ENCODE peak calls at places on chromosomes 3 and 15, in eight cellular contexts. L is WERI-Rb-1, M is left ventricle myocardium inferior, N is H1, C is body of pancreas, J is adrenal gland, G is neuronal stem cell, V is mammary epithelial cell. E is an unnamed sample.

GRCh38 chr15:92906563-92907081 is 6.5 kb downstream of the CHD2 start:
- DNase-seq in J (no peak), M (no peak), C (peak; percentile 51), V (peak; percentile 97), G (no peak), N (no peak), L (no peak), E (no peak)

GRCh38 chr3:21718161-21718765 is 32.7 kb downstream of the ZNF385D start:
- DNase-seq in C (no peak), N (no peak), G (no peak), J (no peak), M (no peak), V (peak; percentile 95), L (no peak), E (no peak)

GRCh38 chr3:187000711-187001151 is 70.4 kb downstream of the ST6GAL1 start:
- DNase-seq in V (no peak), M (no peak), J (no peak), G (no peak), C (no peak), L (no peak), N (no peak), E (no peak)

GRCh38 chr3:64594129-64594528 is 93.7 kb downstream of the ADAMTS9 start:
- DNase-seq in N (no peak), V (no peak), J (no peak), L (no peak), G (no peak), C (no peak), M (peak; percentile 56), E (no peak)

GRCh38 chr3:89171681-89172080 is 64.3 kb downstream of the EPHA3 start:
- DNase-seq in G (no peak), J (no peak), C (no peak), L (no peak), M (no peak), N (no peak), V (peak; percentile 2), E (no peak)

GRCh38 chr3:123090700-123091585 is 24.1 kb downstream of the PDIA5 start:
- DNase-seq in M (no peak), G (peak; percentile 39), C (no peak), N (no peak), L (peak; percentile 39), J (no peak), V (peak; percentile 26), E (no peak)

GRCh38 chr3:12904951-12905315 is 63.6 kb upstream of the RPL32 start:
- DNase-seq in G (no peak), C (no peak), L (no peak), V (no peak), N (no peak), J (no peak), M (no peak), E (no peak)

GRCh38 chr3:182241777-182242556 is 530.2 kb downstream of the SOX2 start:
- DNase-seq in G (peak; percentile 67), M (peak; percentile 48), N (no peak), C (peak; percentile 21), V (no peak), J (peak; percentile 62), L (no peak), E (no peak)

GRCh38 chr15:52005748-52006701 is 13.0 kb upstream of the MAPK6 start:
- DNase-seq in J (no peak), C (no peak), L (peak; percentile 45), V (peak; percentile 70), M (no peak), N (no peak), G (no peak), E (no peak)

GRCh38 chr3:130935761-130936160 is 41.9 kb downstream of the ATP2C1 start:
- DNase-seq in C (no peak), G (no peak), M (no peak), J (no peak), V (peak; percentile 65), L (no peak), N (no peak), E (no peak)

GRCh38 chr3:59243476-59243875 is 193.7 kb upstream of the CFAP20DC start:
- DNase-seq in V (no peak), C (no peak), N (no peak), G (no peak), J (no peak), M (no peak), L (no peak), E (no peak)

GRCh38 chr3:169390310-169390731 is 273.2 kb downstream of the MECOM start:
- DNase-seq in G (no peak), N (no peak), C (no peak), L (peak; percentile 6), M (no peak), V (peak; percentile 49), J (no peak), E (no peak)

GRCh38 chr15:58588096-58588495 is 156.3 kb downstream of the LIPC start:
- DNase-seq in G (no peak), V (no peak), C (no peak), J (no peak), M (no peak), N (no peak), L (no peak), E (no peak)

GRCh38 chr3:81743096-81744025 is 18.1 kb downstream of the GBE1 start:
- DNase-seq in C (peak; percentile 58), J (peak; percentile 75), G (no peak), L (no peak), M (no peak), N (no peak), V (peak; percentile 83), E (no peak)

GRCh38 chr3:50246517-50246954 is 10.5 kb downstream of the GNAI2 start:
- DNase-seq in L (no peak), C (no peak), J (no peak), V (peak; percentile 99), G (no peak), M (peak; percentile 50), N (no peak), E (no peak)

GRCh38 chr3:37559461-37559860 is 302.2 kb upstream of the CTDSPL start:
- DNase-seq in N (no peak), L (no peak), M (no peak), J (peak; percentile 34), V (peak; percentile 9), C (no peak), G (peak; percentile 12), E (no peak)

GRCh38 chr3:70000563-70001081 is 1.1 kb downstream of the SAMMSON start:
- DNase-seq in C (no peak), J (no peak), M (no peak), N (no peak), G (peak; percentile 11), V (peak; percentile 20), L (no peak), E (no peak)
- H3K4me3 ChIP-seq in C (no peak overlapping the region), J (no peak overlapping the region), M (no peak overlapping the region), N (no peak overlapping the region), G (no peak overlapping the region), V (no peak overlapping the region), L (no peak overlapping the region), E (no peak overlapping the region)

GRCh38 chr15:74352393-74352910 is 15.0 kb downstream of the CYP11A1 start:
- DNase-seq in V (no peak), N (no peak), C (no peak), J (no peak), L (no peak), M (no peak), G (no peak), E (no peak)

GRCh38 chr15:74349241-74349766 is 18.1 kb downstream of the CYP11A1 start:
- DNase-seq in J (peak; percentile 63), L (no peak), V (peak; percentile 5), C (no peak), M (no peak), G (no peak), N (no peak), E (no peak)

GRCh38 chr15:74350295-74351275 is 16.9 kb downstream of the CYP11A1 start:
- DNase-seq in G (no peak), J (no peak), M (no peak), L (no peak), C (no peak), N (no peak), V (no peak), E (no peak)

GRCh38 chr15:74347757-74348250 is 19.6 kb downstream of the CYP11A1 start:
- DNase-seq in V (no peak), L (no peak), G (no peak), N (no peak), C (no peak), J (no peak), M (no peak), E (no peak)

GRCh38 chr15:74351639-74352038 is 15.8 kb downstream of the CYP11A1 start:
- DNase-seq in N (no peak), G (no peak), J (no peak), C (no peak), M (no peak), V (no peak), L (no peak), E (no peak)
- H3K27ac ChIP-seq in N (no peak overlapping the region), G (no peak overlapping the region), J (no peak overlapping the region), C (no peak overlapping the region), M (no peak overlapping the region), V (no peak overlapping the region), L (no peak overlapping the region), E (no peak overlapping the region)

GRCh38 chr3:149511040-149511626 is 36.6 kb downstream of the TM4SF4 start:
- DNase-seq in J (no peak), M (no peak), C (no peak), G (no peak), N (no peak), V (no peak), L (no peak), E (no peak)

GRCh38 chr3:149515242-149515641 is 40.7 kb downstream of the TM4SF4 start:
- DNase-seq in N (no peak), C (no peak), M (no peak), V (no peak), J (no peak), G (no peak), L (no peak), E (no peak)

GRCh38 chr3:149514471-149514870 is 40.0 kb downstream of the TM4SF4 start:
- DNase-seq in G (no peak), C (no peak), L (no peak), N (no peak), M (no peak), J (no peak), V (no peak), E (no peak)

GRCh38 chr3:149510480-149510879 is 36.0 kb downstream of the TM4SF4 start:
- DNase-seq in L (no peak), C (no peak), G (no peak), N (no peak), V (no peak), M (no peak), J (no peak), E (no peak)

GRCh38 chr3:149512073-149512782 is 37.7 kb downstream of the TM4SF4 start:
- DNase-seq in V (peak; percentile 36), M (peak; percentile 45), J (peak; percentile 77), L (peak; percentile 79), N (no peak), G (peak; percentile 57), C (peak; percentile 75), E (peak; percentile 61)
- H3K4me3 ChIP-seq in V (no peak overlapping the region), M (no peak overlapping the region), J (no peak overlapping the region), L (peak overlapping the region; percentile 26), N (peak overlapping the region; percentile 34), G (no peak overlapping the region), C (no peak overlapping the region), E (no peak overlapping the region)

DNA sequence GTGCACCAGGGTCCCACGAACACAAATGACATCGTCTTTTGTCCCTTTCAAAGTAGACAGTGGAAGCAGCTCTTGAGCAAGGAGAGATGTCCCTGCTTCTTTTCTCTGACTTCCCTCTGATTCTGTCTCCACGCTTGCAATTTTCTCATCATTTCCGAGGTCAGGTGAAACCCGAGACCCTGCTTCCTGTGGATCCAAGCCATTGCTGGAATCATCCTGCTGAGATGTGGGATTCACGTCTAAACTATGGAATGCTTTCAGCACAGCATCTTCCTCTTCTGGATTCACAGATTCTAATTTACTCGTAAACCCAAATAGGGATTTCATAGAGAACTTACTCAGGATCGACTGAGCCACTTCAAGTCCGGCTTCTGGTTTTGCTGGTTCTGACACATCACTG is 127.1 kb downstream of the FMN1 start:
- DNase-seq in C (no peak), J (no peak), N (no peak), M (no peak), G (no peak), L (no peak), V (no peak), E (no peak)
- H3K27ac ChIP-seq in C (peak overlapping the region; percentile 86), J (no peak overlapping the region), N (no peak overlapping the region), M (no peak overlapping the region), G (no peak overlapping the region), L (no peak overlapping the region), V (peak overlapping the region; percentile 84), E (peak overlapping the region; percentile 92)